ENCODE peak calls at places on chromosomes 16 and 17, in eight cellular contexts. M, G, N, P, E, R, D and S are unnamed samples.
A peak's percentile ranks its signal among the peaks of the same experiment; 100 is the strongest.

GRCh38 chr16:70770291-70770967 is 30.5 kb downstream of the VAC14 start:
- DNase-seq in D (no peak), P (no peak), N (no peak), G (no peak), E (no peak), R (no peak), M (no peak), S (no peak)

GRCh38 chr17:35683588-35683987 is 47.9 kb upstream of the RASL10B start:
- DNase-seq in D (no peak), G (no peak), P (no peak), R (no peak), N (no peak), E (no peak), M (no peak), S (no peak)

GRCh38 chr17:409848-410673 is 57.5 kb upstream of the RPH3AL start:
- DNase-seq in E (peak; percentile 97), R (peak; percentile 100), P (peak; percentile 100), M (peak; percentile 100), D (peak; percentile 100), G (peak; percentile 100), N (peak; percentile 100), S (peak; percentile 99)

GRCh38 chr16:81158964-81159363 is 62.8 kb upstream of the GCSH start:
- DNase-seq in N (no peak), E (no peak), M (no peak), R (no peak), G (no peak), P (no peak), D (no peak), S (no peak)

GRCh38 chr17:37179893-37180292 is 195.9 kb upstream of the C17orf78 start:
- DNase-seq in M (no peak), R (no peak), N (no peak), D (no peak), P (no peak), G (no peak), E (no peak), S (no peak)

GRCh38 chr16:55488306-55488705 is 9.3 kb downstream of the MMP2 start:
- DNase-seq in R (no peak), E (no peak), G (no peak), D (no peak), P (peak; percentile 71), M (no peak), N (no peak), S (no peak)

GRCh38 chr16:14307623-14308356 is 236.7 kb downstream of the MRTFB start:
- DNase-seq in P (no peak), E (peak; percentile 58), R (no peak), D (no peak), N (no peak), M (no peak), G (no peak), S (peak; percentile 63)

GRCh38 chr16:1157639-1158455 is 4.9 kb downstream of the CACNA1H start:
- DNase-seq in P (no peak), N (peak; percentile 75), E (no peak), D (no peak), G (no peak), M (no peak), R (no peak), S (no peak)

GRCh38 chr16:31265329-31266245 is 5.8 kb downstream of the ITGAM start:
- DNase-seq in D (peak; percentile 10), P (no peak), G (peak; percentile 30), R (no peak), N (peak; percentile 40), M (peak; percentile 55), E (no peak), S (peak; percentile 82)

GRCh38 chr17:29176500-29177351 is 3.5 kb downstream of the MYO18A start:
- DNase-seq in M (peak; percentile 84), P (no peak), R (peak; percentile 82), N (peak; percentile 91), D (peak; percentile 44), E (peak; percentile 91), G (peak; percentile 92), S (peak; percentile 85)

DNA sequence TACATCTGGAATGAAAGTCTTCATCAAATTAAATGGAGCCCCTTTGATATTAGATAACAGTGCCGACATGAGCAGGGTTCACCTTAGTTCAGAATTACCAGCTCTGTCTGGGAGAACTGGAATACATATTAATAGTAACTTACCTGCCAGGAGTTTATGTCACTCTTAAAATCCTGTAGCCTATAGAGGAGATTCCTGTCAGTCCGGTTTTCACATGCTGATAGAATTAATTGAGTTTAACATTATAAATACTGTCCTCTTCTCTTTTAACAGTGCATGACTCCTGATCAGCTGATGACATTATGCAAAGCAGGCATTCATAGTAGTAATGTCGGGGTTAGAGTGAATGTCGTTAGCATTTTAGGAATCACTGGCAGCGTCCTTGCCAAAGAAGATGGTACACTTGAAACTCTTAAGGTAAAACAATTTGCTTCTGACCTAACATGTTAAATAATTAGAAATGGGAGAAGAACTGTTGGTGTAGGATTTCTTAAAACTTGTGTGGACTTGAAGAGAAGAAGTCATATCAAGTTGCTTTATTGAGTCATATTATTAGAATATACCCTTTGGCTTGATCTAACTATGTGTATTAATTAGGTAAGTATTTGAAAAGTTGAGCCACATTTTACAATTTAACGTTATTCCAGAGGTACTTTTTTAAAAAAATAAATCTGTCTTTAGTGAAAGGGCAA is 34.3 kb downstream of the HEATR3 start:
- DNase-seq in D (no peak), G (no peak), M (no peak), P (no peak), R (no peak), E (no peak), N (no peak), S (no peak)
- TF ChIP-seq POLR2AphosphoS5 in D (no peak), G (no peak), M (no peak), P (no peak), R (no peak), E (no peak), N (no peak), S (no peak)

GRCh38 chr17:43135454-43135819 is 10.3 kb upstream of the BRCA1 start:
- DNase-seq in M (peak; percentile 34), D (no peak), N (no peak), R (no peak), G (no peak), P (no peak), E (no peak), S (no peak)

GRCh38 chr17:43129671-43130010 is 4.5 kb upstream of the BRCA1 start:
- DNase-seq in N (no peak), D (no peak), P (no peak), G (no peak), E (no peak), M (no peak), R (no peak), S (no peak)

GRCh38 chr17:43132117-43132516 is 7.0 kb upstream of the BRCA1 start:
- DNase-seq in G (no peak), M (peak; percentile 25), D (no peak), R (no peak), E (no peak), P (no peak), N (no peak), S (no peak)

GRCh38 chr17:43140396-43141332 is 15.5 kb upstream of the BRCA1 start:
- DNase-seq in G (no peak), D (no peak), N (no peak), E (no peak), M (peak; percentile 35), P (no peak), R (no peak), S (no peak)

GRCh38 chr17:43134774-43135453 is 9.8 kb upstream of the BRCA1 start:
- DNase-seq in M (peak; percentile 35), P (no peak), N (no peak), E (no peak), R (no peak), G (no peak), D (no peak), S (no peak)
- H3K4me1 ChIP-seq in M (no peaks in the 10 kb centered on the region), P (no peaks in the 10 kb centered on the region), N (peaks cover 2% of the 10 kb centered on the region), E (peaks cover 3% of the 10 kb centered on the region), R (no peaks in the 10 kb centered on the region), G (peaks cover 6% of the 10 kb centered on the region), D (no peaks in the 10 kb centered on the region), S (peaks cover 14% of the 10 kb centered on the region)

DNA sequence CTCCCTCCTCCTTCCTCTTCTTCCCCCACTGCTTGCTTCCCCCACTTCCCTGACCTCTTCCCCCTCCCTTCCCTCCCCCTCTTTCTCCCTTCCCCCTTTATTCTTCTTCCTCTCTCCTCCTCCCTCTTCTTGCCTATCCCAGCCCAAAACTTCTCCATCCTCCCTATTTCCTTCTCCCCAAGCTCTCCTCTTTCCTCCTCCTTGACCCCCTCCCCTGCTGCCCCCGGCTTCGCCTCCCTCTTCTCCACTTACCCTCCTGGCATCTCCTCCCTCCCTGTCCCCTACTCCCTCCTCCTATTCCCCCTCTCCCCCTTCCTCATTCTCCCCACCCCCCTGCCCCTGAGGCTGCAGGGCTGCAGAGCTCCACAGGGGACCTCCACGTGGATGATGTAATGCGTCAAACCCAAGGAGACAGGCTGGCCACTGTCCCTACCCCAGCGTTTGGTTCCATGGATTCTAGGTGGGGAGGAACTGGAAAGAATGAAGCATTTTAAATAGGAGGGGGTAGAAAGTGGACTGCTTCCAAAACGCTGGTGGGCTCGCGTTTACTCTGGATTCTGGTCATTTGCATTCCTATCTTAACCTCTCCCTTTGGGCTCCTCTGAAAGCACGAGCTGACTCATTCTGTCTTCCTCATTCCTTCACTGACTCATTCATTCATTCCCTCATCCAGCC is 687 bp upstream of the COTL1 start:
- DNase-seq in M (no peak), D (peak; percentile 54), E (peak; percentile 81), N (no peak), G (no peak), R (no peak), P (no peak), S (peak; percentile 81)
- H3K27ac ChIP-seq in M (peak overlapping the region; percentile 44), D (peak overlapping the region; percentile 56), E (peak overlapping the region; percentile 68), N (peak overlapping the region; percentile 58), G (peak overlapping the region; percentile 78), R (peak overlapping the region; percentile 65), P (no peak overlapping the region), S (peak overlapping the region; percentile 15)

DNA sequence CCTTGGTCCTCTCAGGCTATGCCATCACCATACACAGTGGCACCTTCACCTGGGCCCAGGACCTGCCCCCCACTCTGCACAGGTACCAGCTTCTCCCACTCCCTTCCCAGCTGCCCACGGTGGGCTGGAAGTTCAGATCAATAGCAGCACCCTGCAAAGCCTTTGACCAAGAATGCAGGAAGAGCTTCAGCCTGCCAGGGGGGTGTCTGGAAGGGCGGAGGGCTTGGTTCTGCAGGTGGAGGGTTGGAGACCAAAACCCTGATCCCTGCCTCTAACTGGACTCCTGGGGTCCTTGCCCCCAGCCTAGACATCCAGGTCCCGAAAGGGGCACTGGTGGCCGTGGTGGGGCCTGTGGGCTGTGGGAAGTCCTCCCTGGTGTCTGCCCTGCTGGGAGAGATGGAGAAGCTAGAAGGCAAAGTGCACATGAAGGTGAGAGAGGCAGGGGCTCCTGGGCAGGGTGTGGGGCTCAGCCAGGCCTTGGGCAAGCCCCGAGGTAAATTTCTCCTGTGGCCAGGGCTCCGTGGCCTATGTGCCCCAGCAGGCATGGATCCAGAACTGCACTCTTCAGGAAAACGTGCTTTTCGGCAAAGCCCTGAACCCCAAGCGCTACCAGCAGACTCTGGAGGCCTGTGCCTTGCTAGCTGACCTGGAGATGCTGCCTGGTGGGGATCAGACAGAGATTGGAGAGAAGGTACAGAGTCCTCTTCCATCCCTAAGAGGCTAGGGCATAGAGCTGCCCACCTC is 34.3 kb downstream of the ABCC3 start:
- DNase-seq in N (no peak), P (no peak), R (no peak), E (no peak), G (no peak), D (no peak), M (no peak), S (no peak)
- TF ChIP-seq POLR2AphosphoS5 in N (no peak), P (no peak), R (no peak), E (no peak), G (no peak), D (no peak), M (no peak), S (no peak)